ENCODE peak calls at places on chromosome 16, in five cellular contexts. U is left ventricle myocardium inferior, E is astrocyte, L is HepG2, V is WERI-Rb-1. J is an unnamed sample.

GRCh38 chr16:73560497-73560896 is 512.6 kb upstream of the ZFHX3 start:
- DNase-seq in V (no peak), U (no peak), L (no peak), E (no peak), J (no peak)

GRCh38 chr16:66026211-66026610 is 340.3 kb upstream of the CDH5 start:
- DNase-seq in E (no peak), V (peak), U (no peak), L (no peak), J (no peak)

GRCh38 chr16:87966685-87967185 is 15.5 kb downstream of the BANP start:
- DNase-seq in V (no peak), L (no peak), U (no peak), E (no peak), J (no peak)

GRCh38 chr16:50972899-50973298 is 178.2 kb downstream of the SALL1 start:
- DNase-seq in U (no peak), V (no peak), L (no peak), E (no peak), J (no peak)

GRCh38 chr16:88306860-88307545 is 75.8 kb upstream of the ZNF469 start:
- DNase-seq in L (peak), V (no peak), U (peak), E (peak), J (peak)

GRCh38 chr16:31351937-31352315 is 3.0 kb upstream of the ITGAX start:
- DNase-seq in L (no peak), E (no peak), V (no peak), U (no peak), J (no peak)

GRCh38 chr16:17416461-17417221 is 54.1 kb downstream of the XYLT1 start:
- DNase-seq in L (no peak), V (no peak), U (peak), E (peak), J (no peak)

GRCh38 chr16:19223235-19223847 is 55.3 kb downstream of the SYT17 start:
- DNase-seq in E (no peak), L (peak), U (no peak), V (peak), J (no peak)

GRCh38 chr16:13322357-13322756 is 421.0 kb downstream of the SHISA9 start:
- DNase-seq in V (no peak), E (no peak), U (no peak), L (no peak), J (no peak)

GRCh38 chr16:10923650-10924214 is 18.5 kb downstream of the DEXI start:
- DNase-seq in L (peak), V (no peak), E (no peak), U (peak), J (no peak)

GRCh38 chr16:10920726-10921427 is 21.4 kb downstream of the DEXI start:
- DNase-seq in U (no peak), E (no peak), V (no peak), L (no peak), J (peak)

GRCh38 chr16:10923146-10923649 is 19.1 kb downstream of the DEXI start:
- DNase-seq in U (no peak), L (peak), E (no peak), V (no peak), J (no peak)

GRCh38 chr16:10921536-10922327 is 20.5 kb downstream of the DEXI start:
- DNase-seq in E (no peak), U (peak), L (no peak), V (no peak), J (no peak)

GRCh38 chr16:10922328-10923145 is 19.7 kb downstream of the DEXI start:
- DNase-seq in L (peak), U (peak), V (no peak), E (peak), J (no peak)
- H3K27ac ChIP-seq in L (no peak), U (peak), V (no peak), E (no peak), J (no peak)

GRCh38 chr16:20411055-20411454 is 1.7 kb downstream of the ACSM5 start:
- DNase-seq in E (no peak), U (no peak), L (no peak), V (no peak), J (no peak)

GRCh38 chr16:20415541-20415940 is 6.2 kb downstream of the ACSM5 start:
- DNase-seq in V (no peak), L (no peak), U (no peak), E (no peak), J (peak)

GRCh38 chr16:20404637-20405036 is at the start of gene PDILT:
- DNase-seq in V (no peak), E (no peak), L (no peak), U (no peak), J (no peak)

GRCh38 chr16:20410153-20410723 is 904 bp downstream of the ACSM5 start:
- DNase-seq in L (no peak), E (no peak), U (no peak), V (no peak), J (no peak)

GRCh38 chr16:20409398-20410152 is at the start of gene ACSM5:
- DNase-seq in U (peak), E (no peak), L (peak), V (no peak), J (no peak)
- H3K27ac ChIP-seq in U (no peak), E (peak), L (peak), V (no peak), J (no peak)

GRCh38 chr16:2516391-2517240 is 2.9 kb downstream of the ATP6V0C start:
- DNase-seq in V (no peak), E (no peak), U (no peak), L (no peak), J (no peak)
- H3K27ac ChIP-seq in V (no peak), E (no peak), U (peak), L (peak), J (no peak)

GRCh38 chr16:76946879-76947278 is 244.1 kb upstream of the MON1B start:
- DNase-seq in L (peak), U (no peak), E (peak), V (no peak), J (peak)
- H3K27ac ChIP-seq in L (no peak), U (peak), E (no peak), V (no peak), J (no peak)

GRCh38 chr16:81350306-81350615 is 35.5 kb downstream of the GAN start:
- DNase-seq in L (no peak), U (no peak), E (no peak), V (no peak), J (no peak)
- H3K27ac ChIP-seq in L (no peak), U (no peak), E (no peak), V (no peak), J (no peak)

GRCh38 chr16:70696368-70696767 is 10.5 kb upstream of the MTSS2 start:
- DNase-seq in L (no peak), E (no peak), V (no peak), U (no peak), J (no peak)
- H3K27ac ChIP-seq in L (no peak), E (no peak), V (no peak), U (peak), J (no peak)

DNA sequence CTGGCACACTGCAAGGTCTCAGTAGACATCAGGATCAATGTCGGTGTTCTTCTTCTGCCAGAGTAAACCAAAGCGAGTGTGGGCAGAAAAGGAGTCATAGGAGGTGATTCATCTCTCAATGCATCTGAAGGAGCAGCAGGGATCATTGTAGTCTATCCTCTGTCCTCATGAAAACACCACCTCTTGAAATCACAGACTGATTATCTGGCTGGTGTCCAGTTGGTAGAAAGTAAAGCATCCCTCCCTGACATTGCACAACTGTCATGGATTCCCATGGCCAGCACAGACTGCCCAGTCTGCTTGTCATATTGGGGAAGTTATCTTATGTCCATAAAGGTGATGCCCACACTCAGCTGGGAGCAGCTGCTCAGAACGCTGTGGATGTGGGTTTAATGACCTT is 74.1 kb downstream of the ABCC12 start:
- DNase-seq in E (peak), U (no peak), L (no peak), V (no peak), J (peak)
- H3K27ac ChIP-seq in E (peak), U (no peak), L (no peak), V (no peak), J (no peak)

DNA sequence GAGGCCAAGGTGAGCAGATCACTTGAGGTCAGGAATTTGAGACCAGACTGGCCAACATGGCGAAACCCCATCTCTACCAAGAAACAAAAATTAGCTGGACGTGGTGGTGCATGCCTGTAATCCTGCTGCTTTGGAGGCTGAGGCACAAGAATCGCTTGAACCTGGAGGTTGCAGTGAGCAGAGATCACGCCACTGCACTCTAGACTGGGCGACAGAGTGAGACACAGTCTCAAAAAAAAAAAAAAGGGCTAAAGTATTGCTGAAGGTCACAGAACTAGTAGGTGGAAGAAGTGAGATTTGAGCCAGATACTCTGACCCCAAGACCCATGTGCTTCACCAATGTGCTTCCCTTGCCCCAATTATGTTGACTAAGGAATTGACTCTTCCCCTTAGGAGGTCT is 112.0 kb downstream of the NPIPB5 start:
- DNase-seq in V (no peak), U (no peak), L (no peak), E (no peak), J (no peak)
- H3K27ac ChIP-seq in V (no peak), U (no peak), L (no peak), E (no peak), J (no peak)

J was measured in foreskin keratinocyte.